ENCODE peak calls at places on chromosomes 1 and 21, in four cellular contexts. L, Q, A and S are unnamed samples.

GRCh38 chr1:232868793-232869491 is 63.7 kb downstream of the MAP10 start:
- DNase-seq in Q (no peak), A (no peak), L (no peak), S (no peak)

GRCh38 chr21:29718081-29718815 is 221.5 kb downstream of the GRIK1 start:
- DNase-seq in Q (no peak), A (no peak), L (no peak), S (no peak)

GRCh38 chr1:111417755-111418154 is 9.8 kb downstream of the OVGP1 start:
- DNase-seq in Q (no peak), A (no peak), L (no peak), S (peak; percentile 91)

GRCh38 chr1:208077232-208077751 is 166.4 kb upstream of the CD34 start:
- DNase-seq in Q (no peak), L (no peak), A (no peak), S (no peak)

GRCh38 chr1:200665851-200666250 is 3.9 kb downstream of the DDX59 start:
- DNase-seq in Q (no peak), L (no peak), A (no peak), S (no peak)

GRCh38 chr1:217363319-217363718 is 267.6 kb downstream of the GPATCH2 start:
- DNase-seq in Q (no peak), L (no peak), A (no peak), S (no peak)

GRCh38 chr1:183635112-183635605 is 424 bp downstream of the ARPC5 start:
- DNase-seq in L (peak; percentile 62), A (no peak), Q (peak; percentile 64), S (no peak)

GRCh38 chr1:218397752-218398339 is 52.7 kb downstream of the TGFB2 start:
- DNase-seq in A (no peak), Q (no peak), L (no peak), S (peak; percentile 75)

GRCh38 chr1:81449786-81450185 is 350.9 kb upstream of the ADGRL2 start:
- DNase-seq in A (no peak), L (no peak), Q (no peak), S (no peak)

DNA sequence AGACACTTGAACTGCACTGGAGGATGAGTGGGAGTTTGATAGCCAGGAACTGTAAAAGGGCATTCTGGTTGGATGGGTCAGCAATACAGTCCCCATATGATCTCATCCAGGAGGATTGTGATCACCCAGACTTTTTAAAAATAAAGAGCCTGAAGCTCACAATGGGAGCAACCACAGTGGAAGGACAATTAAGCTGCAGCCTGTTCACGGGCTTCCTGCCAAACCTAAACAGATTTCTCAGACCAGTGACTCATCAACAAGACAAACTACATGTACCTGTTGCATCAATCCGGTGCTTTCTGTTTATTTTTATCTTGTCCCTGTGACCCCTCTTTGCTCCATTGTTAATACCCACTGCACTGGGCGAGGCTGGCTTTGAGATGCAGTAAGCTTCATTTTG is 52.3 kb downstream of the PAPPA2 start:
- DNase-seq in Q (no peak), L (no peak), A (no peak), S (peak; percentile 3)
- TF ChIP-seq CBX5 in Q (no peak), L (no peak), A (no peak), S (no peak)

GRCh38 chr1:161092621-161093028 is 3.3 kb upstream of the NECTIN4 start:
- DNase-seq in A (no peak), L (no peak), Q (no peak), S (no peak)
- TF ChIP-seq CBX5 in A (no peak), L (no peak), Q (no peak), S (no peak)

DNA sequence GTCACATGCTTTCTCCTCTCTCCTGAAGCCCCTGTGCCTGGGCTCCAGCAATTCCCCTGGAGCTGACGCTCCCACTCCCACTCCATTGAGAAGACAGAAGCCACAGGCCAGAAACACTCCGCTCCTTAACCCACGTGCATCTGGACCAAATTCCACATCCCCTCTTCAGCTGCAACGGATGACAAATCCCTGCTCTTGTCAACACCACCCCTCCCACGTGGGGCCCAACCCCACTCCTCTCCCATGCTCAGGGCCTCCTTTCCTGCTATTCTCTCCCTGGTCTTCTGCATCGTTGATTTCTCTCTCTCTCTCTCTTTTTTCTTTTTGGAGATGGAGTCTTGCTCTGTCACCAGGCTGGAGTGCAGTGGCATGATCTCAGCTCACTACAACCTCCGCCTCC is 18.3 kb downstream of the CA6 start:
- DNase-seq in A (no peak), Q (no peak), L (no peak), S (no peak)
- TF ChIP-seq CBX5 in A (no peak), Q (no peak), L (no peak), S (no peak)

DNA sequence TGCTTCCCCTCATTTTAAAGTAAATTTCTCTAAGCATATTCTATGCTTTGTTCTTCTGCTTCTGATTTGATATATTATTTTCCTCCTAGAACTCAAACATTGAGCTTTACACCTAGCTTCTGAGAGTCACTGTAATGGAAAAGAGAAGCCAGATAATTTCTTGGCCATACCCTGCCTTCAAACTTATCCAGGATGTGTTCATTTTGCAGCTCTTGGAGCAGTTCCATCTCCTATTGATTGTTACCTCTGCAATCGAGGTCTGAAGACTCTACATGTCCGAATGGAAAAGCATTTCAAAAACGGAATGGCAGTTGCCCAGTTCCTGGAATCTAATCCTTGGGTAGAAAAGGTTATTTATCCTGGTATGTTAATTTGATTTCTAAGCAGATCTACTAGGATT is 20.8 kb downstream of the CTH start:
- DNase-seq in A (no peak), Q (no peak), L (no peak), S (no peak)
- TF ChIP-seq CBX5 in A (no peak), Q (no peak), L (no peak), S (no peak)

DNA sequence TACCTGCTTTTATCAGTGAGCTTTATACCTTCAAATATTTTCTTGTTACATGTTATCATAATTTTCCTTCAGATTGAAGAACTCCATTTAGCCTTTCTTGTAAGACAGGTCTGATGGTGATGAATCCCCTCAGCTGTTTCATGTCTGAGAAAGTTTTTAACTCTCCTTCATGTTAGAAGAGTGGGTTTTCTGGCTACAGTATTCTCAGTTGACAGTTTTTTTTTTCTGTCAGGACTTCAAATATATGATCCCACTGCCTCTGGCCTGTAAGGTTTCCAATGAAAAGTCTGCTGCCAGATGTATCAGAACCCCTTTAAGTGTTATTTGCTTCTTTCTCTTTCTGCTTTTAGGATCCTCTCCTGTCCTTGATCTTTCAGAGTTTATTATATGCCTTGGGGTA is 248.2 kb downstream of the LBR start:
- DNase-seq in Q (no peak), A (no peak), L (no peak), S (no peak)
- TF ChIP-seq CBX5 in Q (no peak), A (no peak), L (no peak), S (no peak)